ENCODE peak calls at places on chromosome 9, in nine cellular contexts. K is cardiac muscle cell; L is left ventricle myocardium inferior; S is SK-N-SH; E is CD4-positive, CD25-positive, alpha-beta regulatory T cell; U is CD8-positive, alpha-beta memory T cell; Q is fibroblast of lung; D is kidney epithelial cell; R is uterus. G is an unnamed sample.

GRCh38 chr9:138071731-138072130 is 194.1 kb downstream of the CACNA1B start:
- DNase-seq in K (no peak), L (no peak), S (peak), E (no peak), U (no peak), Q (no peak), D (no peak), R (no peak), G (no peak)

GRCh38 chr9:76341616-76342015 is 52.6 kb downstream of the RFK start:
- DNase-seq in K (no peak), L (no peak), S (no peak), E (no peak), U (no peak), Q (no peak), D (no peak), R (no peak), G (no peak)

GRCh38 chr9:131398204-131398603 is 4.3 kb downstream of the PRRC2B start:
- DNase-seq in K (no peak), L (no peak), S (no peak), E (peak), U (peak), Q (peak), D (no peak), R (no peak), G (no peak)

GRCh38 chr9:20563917-20564316 is 58.4 kb downstream of the MLLT3 start:
- DNase-seq in K (no peak), L (no peak), S (no peak), E (no peak), U (no peak), Q (no peak), D (no peak), R (no peak), G (no peak)

GRCh38 chr9:124857533-124858162 is 4.1 kb downstream of the RPL35 start:
- DNase-seq in K (no peak), L (no peak), S (no peak), E (no peak), U (no peak), Q (no peak), D (no peak), R (no peak), G (no peak)

GRCh38 chr9:109968332-109968657 is 188.3 kb downstream of the PALM2AKAP2 start:
- DNase-seq in K (no peak), L (no peak), S (no peak), E (peak), U (no peak), Q (no peak), D (no peak), R (no peak), G (no peak)

GRCh38 chr9:120531683-120532300 is 48.2 kb downstream of the CDK5RAP2 start:
- DNase-seq in K (peak), L (no peak), S (peak), E (no peak), U (no peak), Q (peak), D (no peak), R (no peak), G (no peak)

GRCh38 chr9:15161744-15162143 is 145.3 kb downstream of the TTC39B start:
- DNase-seq in K (no peak), L (no peak), S (no peak), E (no peak), U (no peak), Q (no peak), D (no peak), R (no peak), G (no peak)

GRCh38 chr9:85408494-85408893 is 333.3 kb downstream of the AGTPBP1 start:
- DNase-seq in K (no peak), L (no peak), S (no peak), E (no peak), U (no peak), Q (no peak), D (no peak), R (no peak), G (no peak)

GRCh38 chr9:130962418-130963316 is 23.6 kb upstream of the FIBCD1 start:
- DNase-seq in K (no peak), L (no peak), S (peak), E (no peak), U (no peak), Q (peak), D (peak), R (peak), G (peak)

GRCh38 chr9:114050226-114050568 is 27.9 kb downstream of the AMBP start:
- DNase-seq in K (no peak), L (no peak), S (no peak), E (no peak), U (no peak), Q (no peak), D (no peak), R (no peak), G (no peak)

GRCh38 chr9:35923927-35924763 is 14.9 kb downstream of the SPAAR start:
- DNase-seq in K (no peak), L (no peak), S (no peak), E (no peak), U (no peak), Q (peak), D (peak), R (peak), G (peak)

GRCh38 chr9:22622823-22623222 is 176.2 kb downstream of the DMRTA1 start:
- DNase-seq in K (no peak), L (no peak), S (no peak), E (no peak), U (no peak), Q (no peak), D (no peak), R (no peak), G (no peak)

GRCh38 chr9:137902646-137903045 is 25.1 kb downstream of the CACNA1B start:
- DNase-seq in K (no peak), L (no peak), S (no peak), E (no peak), U (no peak), Q (no peak), D (no peak), R (no peak), G (no peak)

GRCh38 chr9:134193912-134194535 is 29.7 kb upstream of the RNU6ATAC start:
- DNase-seq in K (no peak), L (no peak), S (peak), E (no peak), U (no peak), Q (no peak), D (no peak), R (no peak), G (no peak)

DNA sequence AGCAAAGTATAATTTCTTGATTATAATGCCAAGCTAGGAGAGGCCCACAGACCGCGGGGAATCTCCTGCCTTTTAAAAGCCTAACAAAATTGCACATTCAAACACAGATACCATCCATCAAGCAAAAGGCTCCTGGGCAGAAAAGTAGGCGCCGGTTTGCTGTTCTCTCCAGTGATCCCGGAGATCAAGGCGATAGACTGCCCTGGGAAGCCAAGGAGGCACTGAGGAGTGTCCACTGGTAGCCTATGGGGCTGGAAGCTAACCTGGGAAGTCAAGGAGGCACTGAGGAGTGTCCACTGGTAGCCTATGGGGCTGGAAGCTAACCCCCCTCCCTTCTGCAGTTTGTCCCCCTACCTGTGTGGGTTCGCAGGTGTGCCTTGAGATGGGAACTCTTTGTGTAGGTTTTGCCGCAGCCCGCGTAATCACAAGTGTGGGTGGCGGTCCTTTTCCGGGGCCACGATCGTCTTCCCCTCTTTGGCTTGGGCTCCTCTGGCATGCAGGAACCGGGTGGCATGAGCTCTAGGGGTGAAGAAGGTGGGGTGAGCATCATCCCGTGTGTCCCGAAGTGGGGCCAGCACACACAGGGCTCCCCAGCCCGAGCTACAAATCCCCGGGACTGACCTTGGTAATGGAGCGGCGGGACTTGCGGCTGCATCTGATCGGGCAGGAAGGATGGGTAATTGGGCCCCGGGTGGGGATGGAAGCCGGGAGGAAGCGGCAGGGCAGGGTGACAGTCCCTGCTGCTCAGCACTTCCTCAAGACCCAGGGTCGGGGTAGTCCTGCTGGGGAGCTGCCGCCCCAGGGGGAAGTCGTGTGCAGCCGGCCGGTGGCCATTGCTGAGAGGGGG is 2.7 kb downstream of the KLF4 start:
- DNase-seq in K (no peak), L (peak), S (no peak), E (no peak), U (no peak), Q (no peak), D (no peak), R (peak), G (no peak)
- H3K4me3 ChIP-seq in K (no peak), L (peak), S (no peak), E (no peak), U (no peak), Q (peak), D (peak), R (peak), G (no peak)

GRCh38 chr9:101466863-101467262 is 31.3 kb upstream of the ALDOB start:
- DNase-seq in K (no peak), L (no peak), S (peak), E (no peak), U (no peak), Q (no peak), D (no peak), R (no peak), G (no peak)

GRCh38 chr9:101468116-101468515 is 32.5 kb upstream of the ALDOB start:
- DNase-seq in K (no peak), L (no peak), S (no peak), E (no peak), U (no peak), Q (no peak), D (no peak), R (no peak), G (no peak)

GRCh38 chr9:101463397-101463796 is 27.8 kb upstream of the ALDOB start:
- DNase-seq in K (no peak), L (no peak), S (no peak), E (no peak), U (no peak), Q (peak), D (no peak), R (no peak), G (no peak)

GRCh38 chr9:101467690-101468089 is 32.1 kb upstream of the ALDOB start:
- DNase-seq in K (no peak), L (no peak), S (no peak), E (no peak), U (no peak), Q (no peak), D (no peak), R (no peak), G (no peak)

GRCh38 chr9:101465330-101465915 is 29.8 kb upstream of the ALDOB start:
- DNase-seq in K (peak), L (no peak), S (no peak), E (no peak), U (no peak), Q (peak), D (no peak), R (peak), G (peak)
- H3K4me3 ChIP-seq in K (no peak), L (no peak), S (no peak), E (no peak), U (no peak), Q (no peak), D (no peak), R (no peak), G (no peak)

GRCh38 chr9:16626577-16627130 is 243.8 kb downstream of the BNC2 start:
- DNase-seq in K (peak), L (no peak), S (no peak), E (no peak), U (no peak), Q (peak), D (peak), R (peak), G (peak)
- H3K4me3 ChIP-seq in K (no peak), L (no peak), S (peak), E (no peak), U (no peak), Q (no peak), D (no peak), R (no peak), G (no peak)

GRCh38 chr9:135480071-135480941 is 724 bp downstream of the PPP1R26 start:
- DNase-seq in K (peak), L (peak), S (peak), E (no peak), U (no peak), Q (peak), D (no peak), R (no peak), G (peak)
- H3K4me3 ChIP-seq in K (peak), L (peak), S (peak), E (no peak), U (peak), Q (peak), D (peak), R (peak), G (peak)

GRCh38 chr9:88193766-88194165 is 55.5 kb upstream of the SPATA31C2 start:
- DNase-seq in K (no peak), L (no peak), S (no peak), E (no peak), U (no peak), Q (no peak), D (no peak), R (no peak), G (no peak)

GRCh38 chr9:88197781-88198345 is 59.6 kb upstream of the SPATA31C2 start:
- DNase-seq in K (no peak), L (no peak), S (peak), E (no peak), U (no peak), Q (peak), D (no peak), R (peak), G (peak)

GRCh38 chr9:88198346-88198807 is 60.1 kb upstream of the SPATA31C2 start:
- DNase-seq in K (no peak), L (no peak), S (no peak), E (no peak), U (no peak), Q (peak), D (no peak), R (peak), G (peak)

GRCh38 chr9:88196456-88196855 is 58.2 kb upstream of the SPATA31C2 start:
- DNase-seq in K (no peak), L (no peak), S (no peak), E (no peak), U (no peak), Q (no peak), D (no peak), R (no peak), G (no peak)

GRCh38 chr9:88197016-88197415 is 58.7 kb upstream of the SPATA31C2 start:
- DNase-seq in K (no peak), L (no peak), S (no peak), E (no peak), U (no peak), Q (peak), D (no peak), R (peak), G (peak)
- H3K4me3 ChIP-seq in K (no peak), L (no peak), S (no peak), E (no peak), U (no peak), Q (no peak), D (no peak), R (no peak), G (no peak)

DNA sequence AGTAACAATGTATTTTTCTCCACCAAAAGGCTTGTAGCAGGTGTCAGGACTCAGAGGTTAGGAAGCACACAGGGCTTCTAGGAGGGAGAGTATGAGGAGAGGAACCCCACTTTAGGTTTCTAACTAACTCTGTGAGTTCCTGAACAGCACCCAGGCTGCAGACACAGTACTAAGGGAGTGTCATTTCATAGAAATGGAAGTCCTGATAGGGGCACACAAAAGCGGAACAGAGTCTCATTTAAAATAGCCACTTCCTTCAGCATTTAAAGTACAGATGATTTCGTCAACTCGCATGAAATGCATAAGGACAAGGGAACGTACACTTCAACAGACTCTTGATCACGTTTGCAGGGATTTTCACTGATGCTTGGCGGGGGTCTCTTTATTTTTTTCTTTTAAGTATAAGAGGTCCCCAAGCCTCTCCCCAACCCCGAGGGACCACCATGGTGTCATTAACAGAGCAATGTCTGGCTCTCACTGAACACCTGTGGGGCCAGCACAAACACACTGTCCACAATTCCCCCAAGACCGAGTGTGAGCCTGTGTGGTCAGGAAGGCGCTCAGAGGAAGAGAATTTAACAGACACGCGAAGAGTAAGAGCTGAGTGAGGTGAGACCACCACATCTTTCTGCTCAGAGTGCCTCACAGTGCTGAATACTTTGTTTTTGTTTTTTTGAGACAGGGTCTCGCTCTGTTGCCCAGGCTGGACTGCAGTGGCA is 82.3 kb downstream of the SECISBP2 start:
- DNase-seq in K (no peak), L (no peak), S (no peak), E (no peak), U (no peak), Q (no peak), D (no peak), R (no peak), G (no peak)
- H3K4me3 ChIP-seq in K (no peak), L (no peak), S (no peak), E (no peak), U (no peak), Q (no peak), D (no peak), R (no peak), G (no peak)

GRCh38 chr9:91991621-91992435 is 41.8 kb upstream of the ROR2 start:
- DNase-seq in K (no peak), L (no peak), S (no peak), E (no peak), U (no peak), Q (no peak), D (no peak), R (no peak), G (no peak)

GRCh38 chr9:91995000-91995399 is 45.0 kb upstream of the ROR2 start:
- DNase-seq in K (no peak), L (no peak), S (no peak), E (no peak), U (no peak), Q (no peak), D (no peak), R (no peak), G (no peak)

GRCh38 chr9:91994422-91994821 is 44.4 kb upstream of the ROR2 start:
- DNase-seq in K (no peak), L (no peak), S (no peak), E (no peak), U (no peak), Q (no peak), D (no peak), R (no peak), G (no peak)

GRCh38 chr9:91992636-91993035 is 42.6 kb upstream of the ROR2 start:
- DNase-seq in K (no peak), L (no peak), S (peak), E (no peak), U (no peak), Q (peak), D (no peak), R (no peak), G (peak)
- H3K4me3 ChIP-seq in K (no peak), L (no peak), S (no peak), E (no peak), U (no peak), Q (peak), D (no peak), R (no peak), G (no peak)

DNA sequence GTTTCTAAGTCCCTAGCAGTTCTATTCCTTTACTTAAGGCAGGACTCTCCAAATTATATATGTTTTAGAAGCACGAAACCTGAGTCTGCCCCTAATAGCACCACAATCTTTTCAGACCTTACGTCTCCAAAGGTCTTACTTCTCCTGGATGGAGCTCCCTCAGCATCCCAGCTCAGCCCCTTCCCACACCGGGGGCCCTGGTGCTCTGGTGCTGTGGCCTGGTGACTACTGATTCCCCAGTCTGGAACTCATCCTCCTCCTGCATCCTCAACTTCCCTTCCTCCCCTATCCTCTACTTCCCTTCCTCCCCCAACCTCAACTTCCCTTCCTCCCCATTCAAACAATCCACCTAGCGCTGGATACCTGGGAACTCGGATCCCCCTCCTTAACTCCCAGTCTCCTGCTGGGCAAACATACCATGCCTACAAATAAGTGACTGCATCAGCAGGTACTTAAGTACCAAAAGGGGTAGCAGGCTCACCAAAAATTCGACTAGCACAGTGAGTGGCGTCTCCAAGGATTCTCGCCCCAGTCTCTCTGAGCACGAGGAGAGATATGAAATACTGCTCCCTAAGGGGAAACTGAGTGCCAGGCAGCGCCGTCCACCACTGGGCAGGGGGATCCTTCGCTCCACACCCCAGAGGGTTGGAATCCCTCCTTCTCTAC is 848 bp downstream of the IGFBPL1 start:
- DNase-seq in K (no peak), L (no peak), S (peak), E (no peak), U (no peak), Q (no peak), D (no peak), R (no peak), G (no peak)
- H3K4me3 ChIP-seq in K (peak), L (peak), S (peak), E (no peak), U (no peak), Q (no peak), D (peak), R (no peak), G (no peak)

GRCh38 chr9:88531920-88532319 is 3.1 kb upstream of the NXNL2 start:
- DNase-seq in K (no peak), L (no peak), S (no peak), E (no peak), U (no peak), Q (no peak), D (no peak), R (no peak), G (no peak)
- H3K4me3 ChIP-seq in K (no peak), L (no peak), S (no peak), E (no peak), U (no peak), Q (no peak), D (peak), R (no peak), G (no peak)